ENCODE peak calls at places on chromosomes 2 and 18, in nine cellular contexts. J is tibial nerve, L is heart right ventricle, Y is PC-9, F is psoas muscle, X is Peyer's patch, B is colonic mucosa, P is mesendoderm, C is HepG2. I is an unnamed sample.

GRCh38 chr2:19351914-19352697 is 6.3 kb downstream of the OSR1 start:
- DNase-seq in J (no peak), L (no peak), Y (no peak), F (peak; percentile 59), X (no peak), B (no peak), P (peak; percentile 17), C (no peak), I (no peak)

GRCh38 chr18:58953627-58954026 is 89.0 kb downstream of the ZNF532 start:
- DNase-seq in J (no peak), L (peak; percentile 69), Y (no peak), F (no peak), X (no peak), B (no peak), P (no peak), C (peak; percentile 16), I (no peak)

GRCh38 chr2:41963661-41964525 is 83.9 kb upstream of the PKDCC start:
- DNase-seq in J (no peak), L (peak; percentile 65), Y (peak; percentile 60), F (peak; percentile 59), X (peak; percentile 84), B (peak; percentile 94), P (peak; percentile 82), C (peak; percentile 32), I (peak; percentile 85)

GRCh38 chr18:58580078-58580477 is 48.8 kb downstream of the ALPK2 start:
- DNase-seq in J (no peak), L (no peak), Y (no peak), F (no peak), X (no peak), B (no peak), P (no peak), C (no peak), I (no peak)

GRCh38 chr2:3399403-3399802 is 19.9 kb downstream of the TRAPPC12 start:
- DNase-seq in J (no peak), L (no peak), Y (no peak), F (no peak), X (no peak), B (no peak), P (no peak), C (no peak), I (no peak)

GRCh38 chr2:240930631-240931318 is 24.6 kb downstream of the CROCC2 start:
- DNase-seq in J (peak; percentile 9), L (no peak), Y (no peak), F (peak; percentile 41), X (peak; percentile 41), B (peak; percentile 8), P (no peak), C (no peak), I (peak; percentile 63)

GRCh38 chr2:69053416-69053965 is 40.5 kb downstream of the ANTXR1 start:
- DNase-seq in J (no peak), L (no peak), Y (no peak), F (no peak), X (no peak), B (no peak), P (no peak), C (no peak), I (no peak)

GRCh38 chr2:72497761-72498160 is 328.1 kb downstream of the EXOC6B start:
- DNase-seq in J (no peak), L (no peak), Y (no peak), F (no peak), X (no peak), B (no peak), P (no peak), C (no peak), I (no peak)

GRCh38 chr2:209610631-209611030 is 161.0 kb upstream of the UNC80 start:
- DNase-seq in J (no peak), L (no peak), Y (no peak), F (no peak), X (no peak), B (no peak), P (no peak), C (no peak), I (no peak)

GRCh38 chr2:209609531-209609930 is 162.1 kb upstream of the UNC80 start:
- DNase-seq in J (no peak), L (no peak), Y (no peak), F (no peak), X (no peak), B (no peak), P (no peak), C (no peak), I (no peak)

GRCh38 chr2:209619782-209620181 is 151.8 kb upstream of the UNC80 start:
- DNase-seq in J (no peak), L (no peak), Y (no peak), F (no peak), X (no peak), B (no peak), P (no peak), C (no peak), I (no peak)

GRCh38 chr2:209614630-209615369 is 156.8 kb upstream of the UNC80 start:
- DNase-seq in J (no peak), L (no peak), Y (no peak), F (no peak), X (no peak), B (no peak), P (peak; percentile 57), C (no peak), I (no peak)

DNA sequence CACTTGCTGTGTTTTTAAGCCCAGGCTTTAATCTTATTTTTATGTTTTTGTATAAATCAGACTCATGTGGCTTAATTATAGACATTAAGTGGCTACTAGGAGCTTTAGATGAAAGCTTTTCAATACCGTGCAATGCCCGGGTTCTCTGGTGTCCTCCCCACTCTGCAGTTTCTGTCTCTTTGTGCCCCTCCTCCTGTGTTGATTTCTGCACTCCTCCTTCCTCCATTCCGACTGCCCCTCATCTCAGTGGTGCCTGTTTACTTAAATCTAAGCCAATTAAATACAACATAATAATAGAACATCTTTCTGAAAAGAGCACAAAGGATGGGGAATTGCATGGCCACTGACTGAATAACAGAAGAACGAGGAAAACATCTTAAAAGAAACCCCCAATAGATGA is 157.7 kb upstream of the UNC80 start:
- DNase-seq in J (no peak), L (no peak), Y (no peak), F (no peak), X (no peak), B (no peak), P (no peak), C (no peak), I (no peak)
- H3K27ac ChIP-seq in J (no peak overlapping the region), L (no peak overlapping the region), Y (no peak overlapping the region), F (no peak overlapping the region), X (no peak overlapping the region), B (no peak overlapping the region), P (no peak overlapping the region), C (no peak overlapping the region), I (no peak overlapping the region)

DNA sequence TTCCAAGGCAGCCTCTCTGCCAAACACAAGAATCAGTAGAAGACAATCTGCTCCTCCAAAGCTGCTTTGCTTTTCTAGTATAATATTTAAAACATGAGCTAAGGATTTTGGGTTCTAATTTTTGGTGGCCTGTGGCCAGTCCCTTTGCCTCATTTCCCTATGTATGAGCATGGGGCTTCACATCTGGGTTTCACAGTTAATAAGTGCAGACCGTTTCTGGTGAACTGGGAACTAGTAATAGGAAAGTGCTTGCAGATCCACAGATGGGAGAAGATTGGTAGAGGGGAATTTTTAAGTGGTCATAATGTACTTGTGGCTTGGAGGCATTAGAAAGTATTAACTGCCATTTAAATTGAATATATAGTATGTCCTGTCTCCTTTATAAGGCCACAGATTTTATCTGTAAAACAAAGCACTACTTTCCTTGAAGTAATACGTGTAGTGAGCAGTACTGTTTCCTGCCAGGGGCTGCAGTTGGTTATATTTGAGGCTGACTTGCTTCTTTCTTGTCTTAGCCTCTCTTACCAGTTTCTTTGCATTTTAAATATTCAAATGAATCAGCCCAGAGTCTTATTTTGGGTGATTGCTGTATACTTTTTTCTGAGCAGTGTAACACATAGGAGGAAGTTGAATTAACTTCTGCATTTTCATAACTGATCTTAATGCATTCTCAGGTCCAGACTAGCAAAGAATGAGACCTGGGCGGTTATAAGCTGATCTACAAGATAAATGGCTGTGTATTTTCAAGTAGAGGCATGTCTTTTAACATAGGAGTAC is 1.6 kb downstream of the ARPC2 start:
- DNase-seq in J (no peak), L (no peak), Y (no peak), F (no peak), X (peak; percentile 75), B (no peak), P (no peak), C (no peak), I (no peak)
- H3K4me1 ChIP-seq in J (peaks cover 39% of the 10 kb centered on the region), L (peaks cover 58% of the 10 kb centered on the region), Y (peaks cover 31% of the 10 kb centered on the region), F (peaks cover 56% of the 10 kb centered on the region), X (peaks cover 46% of the 10 kb centered on the region), B (peaks cover 22% of the 10 kb centered on the region), P (peaks cover 5% of the 10 kb centered on the region), C (peaks cover 54% of the 10 kb centered on the region), I (peaks cover 3% of the 10 kb centered on the region)

GRCh38 chr2:128317186-128317897 is 1.3 kb downstream of the HS6ST1 start:
- DNase-seq in J (peak; percentile 15), L (no peak), Y (no peak), F (peak; percentile 57), X (peak; percentile 81), B (peak; percentile 40), P (peak; percentile 58), C (peak; percentile 63), I (peak; percentile 77)

GRCh38 chr2:128320609-128321420 is 2.1 kb upstream of the HS6ST1 start:
- DNase-seq in J (no peak), L (no peak), Y (no peak), F (no peak), X (no peak), B (no peak), P (no peak), C (no peak), I (peak; percentile 47)

GRCh38 chr2:128319773-128320608 is 1.3 kb upstream of the HS6ST1 start:
- DNase-seq in J (no peak), L (no peak), Y (no peak), F (no peak), X (no peak), B (no peak), P (no peak), C (no peak), I (peak; percentile 47)

GRCh38 chr2:128319457-128319772 is 747 bp upstream of the HS6ST1 start:
- DNase-seq in J (no peak), L (no peak), Y (no peak), F (no peak), X (no peak), B (no peak), P (no peak), C (no peak), I (no peak)

DNA sequence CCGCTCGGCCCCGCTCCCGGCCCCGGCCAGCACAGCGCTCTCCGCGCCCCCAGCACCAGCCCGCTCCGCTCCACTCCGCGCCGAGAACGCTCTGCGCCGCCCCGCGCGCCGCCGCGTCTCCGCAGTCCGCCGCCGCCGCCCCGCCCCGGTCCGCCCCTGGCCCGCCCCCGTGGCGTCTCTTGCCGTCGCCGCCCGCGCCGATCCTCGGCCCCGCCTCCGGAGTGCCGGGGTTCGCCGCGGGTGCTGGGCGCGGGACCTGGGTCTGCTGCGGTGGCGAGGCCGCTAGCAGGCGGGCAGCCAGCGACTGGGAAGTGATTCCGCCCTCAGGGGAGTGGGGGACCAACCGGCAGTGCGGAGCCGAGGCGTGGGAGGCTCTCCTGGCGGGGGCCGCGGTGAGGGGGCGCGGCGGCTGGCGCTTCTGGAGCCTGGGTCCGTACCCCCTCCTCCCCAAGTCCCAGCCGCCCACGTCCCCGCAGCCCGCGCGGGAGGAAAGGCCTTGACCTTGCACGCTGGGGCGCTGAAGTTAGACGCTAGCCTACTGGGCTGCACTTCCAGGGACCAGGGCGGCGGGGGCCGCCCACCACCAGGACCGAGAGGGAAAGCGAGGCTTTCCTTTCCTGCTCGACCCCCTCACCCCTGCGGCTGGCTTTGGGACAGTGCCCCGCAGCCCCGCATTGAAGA is at the start of gene HS6ST1:
- DNase-seq in J (peak; percentile 81), L (peak; percentile 82), Y (peak; percentile 49), F (peak; percentile 92), X (peak; percentile 94), B (peak; percentile 88), P (peak; percentile 89), C (peak; percentile 69), I (peak; percentile 91)
- H3K27ac ChIP-seq in J (peak within 1 kb of the TSS; percentile 87), L (peak within 1 kb of the TSS; percentile 69), Y (no peak within 1 kb of the TSS), F (peak within 1 kb of the TSS; percentile 53), X (peak within 1 kb of the TSS; percentile 32), B (no peak within 1 kb of the TSS), P (no peak within 1 kb of the TSS), C (peak within 1 kb of the TSS; percentile 42), I (no peak within 1 kb of the TSS)

GRCh38 chr2:218362606-218363005 is 5.9 kb downstream of the CATIP start:
- DNase-seq in J (no peak), L (no peak), Y (no peak), F (no peak), X (no peak), B (no peak), P (no peak), C (no peak), I (no peak)

GRCh38 chr2:218354850-218355443 is 1.7 kb upstream of the CATIP start:
- DNase-seq in J (no peak), L (no peak), Y (no peak), F (no peak), X (peak; percentile 76), B (no peak), P (no peak), C (peak; percentile 86), I (no peak)

GRCh38 chr2:218357194-218358177 is 829 bp downstream of the CATIP start:
- DNase-seq in J (no peak), L (no peak), Y (peak; percentile 45), F (no peak), X (no peak), B (no peak), P (peak; percentile 64), C (no peak), I (no peak)

DNA sequence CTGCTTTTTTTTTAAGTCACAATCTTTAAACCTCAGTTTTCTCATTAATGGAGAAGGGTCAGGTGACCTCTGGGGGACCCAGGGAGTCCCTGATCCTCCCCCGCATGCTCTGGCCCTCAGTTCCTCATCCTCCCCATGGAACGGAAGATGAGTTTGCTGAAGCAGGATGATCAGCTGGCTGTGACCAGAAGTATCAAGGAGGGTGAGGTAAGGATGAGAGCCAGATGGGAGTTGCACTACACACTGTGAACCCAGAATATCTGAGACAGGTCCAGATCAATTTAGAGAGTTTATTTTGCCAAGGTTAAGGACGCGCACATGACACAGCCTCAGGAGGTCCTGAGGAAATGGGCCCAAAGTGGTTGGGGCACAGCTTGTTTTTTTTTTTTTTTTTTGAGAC is 3.8 kb downstream of the CATIP start:
- DNase-seq in J (no peak), L (no peak), Y (no peak), F (no peak), X (no peak), B (no peak), P (no peak), C (no peak), I (no peak)
- H3K4me1 ChIP-seq in J (no peaks in the 10 kb centered on the region), L (no peaks in the 10 kb centered on the region), Y (peaks cover 36% of the 10 kb centered on the region), F (no peaks in the 10 kb centered on the region), X (no peaks in the 10 kb centered on the region), B (no peaks in the 10 kb centered on the region), P (no peaks in the 10 kb centered on the region), C (peaks cover 65% of the 10 kb centered on the region), I (no peaks in the 10 kb centered on the region)